ENCODE peak calls at places on chromosomes 2 and 18, in four cellular contexts. I, U, F and V are unnamed samples.

GRCh38 chr2:63975437-63976124 is 43.6 kb downstream of the VPS54 start:
- DNase-seq in I (no peak), U (no peak), F (no peak), V (no peak)

GRCh38 chr18:2971741-2972552 is 41.0 kb downstream of the LPIN2 start:
- DNase-seq in I (peak), U (no peak), F (no peak), V (no peak)

GRCh38 chr18:48957136-48957535 is 6.4 kb upstream of the SMAD7 start:
- DNase-seq in I (no peak), U (no peak), F (no peak), V (no peak)

GRCh38 chr2:8566788-8567468 is 114.9 kb upstream of the ID2 start:
- DNase-seq in I (no peak), U (no peak), F (no peak), V (peak)

GRCh38 chr2:55776479-55776878 is 82.8 kb upstream of the PNPT1 start:
- DNase-seq in I (no peak), U (no peak), F (no peak), V (no peak)

GRCh38 chr2:107025869-107026380 is 140.0 kb upstream of the ST6GAL2 start:
- DNase-seq in I (no peak), U (no peak), F (no peak), V (no peak)

GRCh38 chr2:121648611-121649401 is 456 bp downstream of the CLASP1 start:
- DNase-seq in I (no peak), U (no peak), F (peak), V (peak)

GRCh38 chr2:127619901-127620705 is 25.9 kb upstream of the GPR17 start:
- DNase-seq in I (no peak), U (no peak), F (no peak), V (no peak)

GRCh38 chr2:96913117-96913397 is 43.2 kb upstream of the SEMA4C start:
- DNase-seq in I (no peak), U (no peak), F (no peak), V (no peak)

GRCh38 chr2:26970928-26971627 is 641 bp downstream of the MAPRE3 start:
- DNase-seq in I (peak), U (peak), F (no peak), V (peak)

GRCh38 chr2:39934851-39935250 is 155.8 kb upstream of the THUMPD2 start:
- DNase-seq in I (no peak), U (no peak), F (no peak), V (no peak)

GRCh38 chr18:54607213-54607934 is 16.3 kb downstream of the DYNAP start:
- DNase-seq in I (no peak), U (no peak), F (no peak), V (peak)

GRCh38 chr18:13513015-13513414 is 213.3 kb downstream of the FAM210A start:
- DNase-seq in I (no peak), U (no peak), F (no peak), V (peak)

GRCh38 chr18:59697236-59697932 is at the start of gene CCBE1:
- DNase-seq in I (peak), U (peak), F (peak), V (peak)

GRCh38 chr2:48227617-48228344 is 302.2 kb upstream of the STON1 start:
- DNase-seq in I (no peak), U (no peak), F (no peak), V (no peak)

GRCh38 chr2:38750793-38751042 is 443 bp downstream of the SRSF7 start:
- DNase-seq in I (peak), U (no peak), F (peak), V (peak)

GRCh38 chr18:34122724-34123334 is 101.9 kb downstream of the NOL4 start:
- DNase-seq in I (no peak), U (peak), F (no peak), V (peak)

GRCh38 chr18:48038636-48039035 is 108.2 kb upstream of the SMAD2 start:
- DNase-seq in I (no peak), U (no peak), F (no peak), V (no peak)

GRCh38 chr2:78109272-78109671 is 587.1 kb upstream of the LRRTM4 start:
- DNase-seq in I (no peak), U (no peak), F (no peak), V (no peak)

GRCh38 chr2:196750977-196751631 is 48.4 kb downstream of the GTF3C3 start:
- DNase-seq in I (peak), U (peak), F (peak), V (peak)

GRCh38 chr18:2572144-2572682 is 856 bp downstream of the NDC80 start:
- DNase-seq in I (no peak), U (no peak), F (no peak), V (peak)